ENCODE peak calls at places on chromosomes 11 and 22, in seven cellular contexts. J, U, P, M, D, A and T are unnamed samples. For H3K4me1, the result is how much of the 10 kb centered on the place peaks cover.

GRCh38 chr22:49636649-49637048 is 191.0 kb downstream of the BRD1 start:
- DNase-seq in J (no peak), U (no peak), P (no peak), M (no peak), D (no peak), A (no peak), T (no peak)

GRCh38 chr11:17711836-17712235 is 7.5 kb upstream of the MYOD1 start:
- DNase-seq in J (no peak), U (no peak), P (no peak), M (no peak), D (no peak), A (no peak), T (no peak)

GRCh38 chr22:49934144-49934890 is 15.9 kb downstream of the CRELD2 start:
- DNase-seq in J (peak), U (peak), P (no peak), M (peak), D (peak), A (peak), T (peak)

GRCh38 chr11:27081056-27081455 is 40.4 kb downstream of the BBOX1 start:
- DNase-seq in J (no peak), U (no peak), P (no peak), M (no peak), D (no peak), A (peak), T (no peak)

GRCh38 chr11:14583252-14584105 is 60.1 kb upstream of the PDE3B start:
- DNase-seq in J (peak), U (no peak), P (peak), M (no peak), D (no peak), A (no peak), T (peak)

GRCh38 chr11:92295175-92296137 is 70.8 kb downstream of the FAT3 start:
- DNase-seq in J (no peak), U (no peak), P (no peak), M (no peak), D (no peak), A (peak), T (no peak)

GRCh38 chr11:102157219-102157618 is 47.0 kb downstream of the YAP1 start:
- DNase-seq in J (peak), U (peak), P (peak), M (peak), D (no peak), A (peak), T (peak)

GRCh38 chr11:36817336-36817965 is 219.4 kb upstream of the RAG2 start:
- DNase-seq in J (no peak), U (no peak), P (no peak), M (no peak), D (no peak), A (no peak), T (no peak)

GRCh38 chr11:61922539-61922938 is 5.2 kb upstream of the RAB3IL1 start:
- DNase-seq in J (no peak), U (no peak), P (no peak), M (peak), D (peak), A (peak), T (peak)

GRCh38 chr11:134913391-134913790 is 501.3 kb upstream of the B3GAT1 start:
- DNase-seq in J (no peak), U (no peak), P (no peak), M (no peak), D (no peak), A (no peak), T (no peak)

GRCh38 chr11:10205928-10206327 is 88.1 kb downstream of the SBF2 start:
- DNase-seq in J (no peak), U (no peak), P (no peak), M (no peak), D (no peak), A (no peak), T (no peak)

GRCh38 chr11:98630736-98631135 is 390.0 kb upstream of the CNTN5 start:
- DNase-seq in J (no peak), U (no peak), P (no peak), M (no peak), D (no peak), A (no peak), T (no peak)

GRCh38 chr11:14299921-14300320 is 59.1 kb downstream of the RRAS2 start:
- DNase-seq in J (no peak), U (no peak), P (no peak), M (no peak), D (no peak), A (no peak), T (no peak)

GRCh38 chr11:43879789-43880639 is 617 bp upstream of the ALKBH3 start:
- DNase-seq in J (no peak), U (no peak), P (no peak), M (no peak), D (no peak), A (no peak), T (no peak)

GRCh38 chr11:100686476-100686875 is 612 bp upstream of the ARHGAP42 start:
- DNase-seq in J (no peak), U (no peak), P (no peak), M (no peak), D (no peak), A (no peak), T (no peak)

GRCh38 chr11:48055292-48056132 is 75.2 kb downstream of the PTPRJ start:
- DNase-seq in J (no peak), U (peak), P (no peak), M (no peak), D (no peak), A (peak), T (no peak)

GRCh38 chr11:8686325-8686724 is 3.7 kb downstream of the RPL27A start:
- DNase-seq in J (peak), U (no peak), P (no peak), M (no peak), D (no peak), A (no peak), T (no peak)
- H3K4me1 ChIP-seq in J (under half), U (under half), P (under half), M (under half), D (under half), A (half or more), T (half or more)

DNA sequence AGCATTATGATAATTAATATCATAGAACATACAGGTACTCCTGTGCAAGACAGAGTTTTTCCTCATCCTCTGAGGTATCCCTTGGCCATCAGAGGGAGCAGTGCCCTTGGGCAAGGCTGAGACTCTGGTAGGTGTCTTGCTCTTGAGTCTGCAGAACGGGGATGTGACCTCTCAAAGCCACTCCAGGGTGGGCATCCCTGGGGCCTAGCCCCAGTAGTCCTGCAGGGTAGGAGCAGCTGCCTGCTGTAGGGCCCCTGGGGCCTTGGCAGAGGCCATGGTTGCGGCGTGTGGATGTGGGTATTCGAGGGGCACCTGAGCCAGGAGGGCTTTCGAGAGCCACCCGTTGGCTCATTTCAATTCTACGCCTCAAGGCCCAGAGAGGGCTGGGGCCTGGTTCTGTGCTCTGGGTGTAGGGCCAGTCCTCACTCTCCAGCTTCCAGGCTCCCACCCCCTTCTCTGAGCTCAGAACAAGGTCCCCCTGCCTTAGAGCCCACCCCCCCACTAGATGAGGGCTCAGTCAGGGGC is 7.7 kb upstream of the OMP start:
- DNase-seq in J (no peak), U (no peak), P (no peak), M (no peak), D (peak), A (no peak), T (peak)
- TF ChIP-seq CTCF in J (no peak), U (no peak), P (no peak), M (no peak), D (no peak), A (no peak), T (no peak)

GRCh38 chr22:23036684-23037428 is 33.5 kb upstream of the GNAZ start:
- DNase-seq in J (no peak), U (no peak), P (no peak), M (no peak), D (no peak), A (no peak), T (no peak)

GRCh38 chr22:23032681-23033080 is 37.6 kb upstream of the GNAZ start:
- DNase-seq in J (no peak), U (no peak), P (no peak), M (no peak), D (no peak), A (no peak), T (no peak)

GRCh38 chr22:23035557-23036277 is 34.6 kb upstream of the GNAZ start:
- DNase-seq in J (no peak), U (no peak), P (no peak), M (no peak), D (no peak), A (no peak), T (no peak)

GRCh38 chr22:23033116-23033905 is 37.0 kb upstream of the GNAZ start:
- DNase-seq in J (no peak), U (no peak), P (no peak), M (no peak), D (no peak), A (no peak), T (no peak)

DNA sequence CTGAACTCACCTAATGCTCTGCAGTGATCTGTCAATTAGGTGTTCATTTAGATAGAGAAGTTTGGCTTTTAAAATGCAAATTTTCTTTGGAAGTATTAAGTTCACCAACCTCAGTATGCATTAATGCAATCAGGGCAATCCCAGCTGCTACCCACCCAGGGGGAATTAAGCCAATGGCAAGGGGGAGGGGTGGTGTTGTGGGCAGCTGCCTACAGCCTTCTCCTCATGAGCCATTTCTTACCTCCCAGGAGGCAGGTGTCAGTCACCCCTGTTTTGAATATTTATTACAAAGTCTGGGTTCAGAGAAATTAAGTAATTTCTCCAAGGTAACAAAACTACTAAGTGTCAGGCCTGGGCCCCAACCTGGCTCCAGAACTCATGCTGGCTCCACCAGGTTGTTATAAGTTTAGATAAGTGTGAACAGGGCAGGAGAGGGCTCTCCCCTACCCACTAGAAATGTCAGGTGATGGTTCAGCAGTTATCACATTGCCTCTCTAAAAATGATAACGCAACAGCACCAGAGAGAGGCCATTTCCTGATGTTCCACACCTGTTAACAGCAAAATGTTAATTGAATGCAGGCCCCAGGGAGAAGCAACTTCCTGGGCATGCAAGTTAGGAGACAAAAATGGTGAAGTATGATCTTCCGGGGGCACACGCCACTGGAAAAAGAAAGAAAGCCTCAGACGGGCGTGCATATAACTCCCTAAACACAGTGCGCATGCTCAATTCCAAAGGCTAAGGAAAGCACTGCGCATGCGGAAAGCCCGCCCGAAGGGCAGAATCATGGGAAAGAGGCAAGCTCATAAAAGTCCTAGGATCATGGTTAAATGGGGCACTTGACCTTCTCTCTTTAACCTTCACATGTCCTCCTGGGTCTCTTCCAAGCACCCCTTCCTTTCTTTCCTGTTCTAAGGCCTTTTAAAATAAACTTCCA is 35.4 kb upstream of the GNAZ start:
- DNase-seq in J (no peak), U (no peak), P (no peak), M (no peak), D (no peak), A (no peak), T (no peak)
- H3K4me1 ChIP-seq in J (under half), U (under half), P (under half), M (under half), D (under half), A (under half), T (under half)

GRCh38 chr11:9138133-9138453 is 46.7 kb upstream of the SCUBE2 start:
- DNase-seq in J (no peak), U (no peak), P (no peak), M (no peak), D (no peak), A (no peak), T (no peak)
- TF ChIP-seq CTCF in J (no peak), U (no peak), P (no peak), M (no peak), D (no peak), A (no peak), T (no peak)

GRCh38 chr22:46065733-46066454 is 84.4 kb upstream of the PPARA start:
- DNase-seq in J (no peak), U (no peak), P (no peak), M (no peak), D (no peak), A (peak), T (no peak)

GRCh38 chr22:46063861-46064235 is 86.5 kb upstream of the PPARA start:
- DNase-seq in J (no peak), U (no peak), P (no peak), M (peak), D (no peak), A (peak), T (no peak)

GRCh38 chr22:46062971-46063631 is 86.1 kb upstream of the WNT7B start:
- DNase-seq in J (no peak), U (no peak), P (no peak), M (peak), D (peak), A (peak), T (peak)

GRCh38 chr22:46064966-46065666 is 85.2 kb upstream of the PPARA start:
- DNase-seq in J (no peak), U (no peak), P (no peak), M (peak), D (no peak), A (peak), T (no peak)

GRCh38 chr22:46064236-46064965 is 85.9 kb upstream of the PPARA start:
- DNase-seq in J (no peak), U (no peak), P (no peak), M (peak), D (peak), A (peak), T (no peak)
- H3K4me1 ChIP-seq in J (under half), U (under half), P (under half), M (under half), D (half or more), A (under half), T (under half)

GRCh38 chr11:66264383-66264782 is 4.1 kb upstream of the RAB1B start:
- DNase-seq in J (no peak), U (no peak), P (no peak), M (no peak), D (no peak), A (no peak), T (no peak)
- TF ChIP-seq CTCF in J (no peak), U (no peak), P (no peak), M (no peak), D (no peak), A (no peak), T (no peak)